ENCODE peak calls at places on chromosomes 4 and X, in four cellular contexts. K is iPS DF 6.9, H is heart left ventricle, A is PC-3. S is an unnamed sample. For H3K4me1, the result is how much of the 10 kb centered on the place peaks cover.

GRCh38 chr4:7391637-7392437 is 42.9 kb downstream of the PSAPL1 start:
- DNase-seq in H (peak), K (no peak), A (no peak), S (no peak)

GRCh38 chrX:68261060-68261672 is 172.1 kb downstream of the OPHN1 start:
- DNase-seq in K (no peak), H (no peak), A (peak), S (peak)

GRCh38 chr4:27176400-27176799 is 315.8 kb downstream of the STIM2 start:
- DNase-seq in K (peak), H (no peak), A (peak), S (peak)

GRCh38 chr4:37903901-37904300 is 13.0 kb downstream of the TBC1D1 start:
- DNase-seq in K (no peak), A (no peak), H (no peak), S (no peak)

GRCh38 chr4:81745076-81745475 is 273.4 kb upstream of the RASGEF1B start:
- DNase-seq in H (no peak), K (no peak), A (no peak), S (no peak)

GRCh38 chrX:45718676-45719075 is 518.0 kb upstream of the DIPK2B start:
- DNase-seq in H (no peak), A (no peak), K (no peak), S (no peak)

GRCh38 chr4:54173281-54173912 is 55.7 kb upstream of the PDGFRA start:
- DNase-seq in A (peak), K (no peak), H (no peak), S (no peak)

GRCh38 chr4:184924516-184924915 is 93.8 kb upstream of the HELT start:
- DNase-seq in A (no peak), H (no peak), K (no peak), S (no peak)

GRCh38 chrX:86141786-86142185 is 6.5 kb upstream of the DACH2 start:
- DNase-seq in K (no peak), A (no peak), H (no peak), S (no peak)

GRCh38 chr4:42167709-42168108 is 15.3 kb upstream of the BEND4 start:
- DNase-seq in A (no peak), K (no peak), H (no peak), S (no peak)

GRCh38 chr4:11623726-11624037 is 195.0 kb upstream of the HS3ST1 start:
- DNase-seq in K (no peak), A (peak), H (no peak), S (no peak)

GRCh38 chr4:62018537-62018936 is 818.4 kb downstream of the ADGRL3 start:
- DNase-seq in H (no peak), A (no peak), K (peak), S (no peak)

GRCh38 chrX:53795583-53795982 is 109.1 kb upstream of the HUWE1 start:
- DNase-seq in H (no peak), A (no peak), K (no peak), S (peak)

GRCh38 chr4:55808187-55808586 is 11.4 kb upstream of the EXOC1L start:
- DNase-seq in A (no peak), K (no peak), H (no peak), S (no peak)

GRCh38 chr4:8290701-8290970 is 21.1 kb downstream of the HTRA3 start:
- DNase-seq in H (peak), A (no peak), K (no peak), S (no peak)

GRCh38 chr4:15164571-15164970 is 162.3 kb downstream of the CPEB2 start:
- DNase-seq in H (no peak), K (no peak), A (peak), S (peak)

GRCh38 chr4:110165382-110166285 is 32.8 kb downstream of the ELOVL6 start:
- DNase-seq in K (no peak), A (peak), H (no peak), S (peak)

GRCh38 chr4:137534516-137534915 is 2.2 kb upstream of the PCDH18 start:
- DNase-seq in A (no peak), H (no peak), K (no peak), S (peak)

GRCh38 chr4:156885374-156885773 is 86.2 kb downstream of the PDGFC start:
- DNase-seq in A (no peak), K (no peak), H (no peak), S (no peak)

DNA sequence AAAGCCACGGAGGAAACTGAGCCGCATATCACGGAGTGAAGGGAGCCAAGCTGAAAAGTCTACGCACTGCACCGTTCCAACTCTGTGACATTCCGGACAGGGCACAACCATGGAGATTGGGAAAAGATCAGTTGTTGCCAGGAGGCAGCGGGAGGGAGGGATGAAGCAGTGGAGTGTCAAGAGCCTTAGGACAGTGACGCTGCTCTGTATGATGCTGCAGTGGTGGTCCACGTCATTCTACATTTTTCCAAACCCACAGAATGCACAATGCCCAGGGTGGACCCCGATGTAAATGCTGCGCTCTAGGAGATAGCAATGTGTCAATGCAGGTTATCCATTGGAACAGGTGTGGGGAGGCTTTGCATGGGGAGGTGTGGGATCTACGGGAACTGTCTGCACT is 7.5 kb upstream of the WFS1 start:
- DNase-seq in A (no peak), H (peak), K (no peak), S (no peak)
- H3K4me1 ChIP-seq in A (under half), H (under half), K (under half), S (under half)

GRCh38 chr4:118767109-118767508 is 68.8 kb downstream of the SEC24D start:
- DNase-seq in K (no peak), A (no peak), H (no peak), S (no peak)
- H3K4me1 ChIP-seq in K (under half), A (under half), H (under half), S (half or more)

GRCh38 chr4:6277139-6277802 is 7.6 kb downstream of the WFS1 start:
- DNase-seq in H (peak), K (no peak), A (no peak), S (no peak)

GRCh38 chr4:6273661-6273990 is 4.0 kb downstream of the WFS1 start:
- DNase-seq in K (no peak), A (peak), H (no peak), S (no peak)

GRCh38 chr4:6277935-6278800 is 8.5 kb downstream of the WFS1 start:
- DNase-seq in A (no peak), K (no peak), H (peak), S (no peak)

GRCh38 chr4:6275351-6275750 is 5.7 kb downstream of the WFS1 start:
- DNase-seq in A (no peak), K (no peak), H (no peak), S (no peak)

GRCh38 chr4:6275898-6276563 is 6.4 kb downstream of the WFS1 start:
- DNase-seq in H (no peak), A (no peak), K (no peak), S (no peak)
- H3K4me1 ChIP-seq in H (under half), A (under half), K (under half), S (under half)

GRCh38 chr4:153480704-153481103 is 14.5 kb downstream of the TMEM131L start:
- DNase-seq in A (no peak), K (no peak), H (no peak), S (no peak)
- H3K4me1 ChIP-seq in A (under half), K (under half), H (under half), S (under half)

S was measured in GM23248.